ENCODE peak calls at places on chromosomes 1 and 21, in eight cellular contexts. One of them, this sample, is unnamed.

GRCh38 chr1:225458222-225458631 is 30.4 kb upstream of the LBR start:
- DNase-seq in AG09309: no peak
- DNase-seq in mammary epithelial cell: no peak
- DNase-seq in MG63: no peak
- DNase-seq in pancreas: no peak
- DNase-seq in A673: no peak
- DNase-seq in right lobe of liver: no peak
- DNase-seq in GM23338: no peak
- DNase-seq in this sample: no peak

GRCh38 chr1:245537992-245538391 is 383.2 kb downstream of the KIF26B start:
- DNase-seq in AG09309: peak
- DNase-seq in mammary epithelial cell: peak
- DNase-seq in MG63: no peak
- DNase-seq in pancreas: no peak
- DNase-seq in A673: no peak
- DNase-seq in right lobe of liver: no peak
- DNase-seq in GM23338: no peak
- DNase-seq in this sample: no peak

GRCh38 chr1:168843950-168844349 is 114.9 kb upstream of the DPT start:
- DNase-seq in AG09309: no peak
- DNase-seq in mammary epithelial cell: no peak
- DNase-seq in MG63: no peak
- DNase-seq in pancreas: no peak
- DNase-seq in A673: no peak
- DNase-seq in right lobe of liver: no peak
- DNase-seq in GM23338: no peak
- DNase-seq in this sample: no peak

GRCh38 chr1:46991083-46991923 is 32.2 kb upstream of the CYP4X1 start:
- DNase-seq in AG09309: no peak
- DNase-seq in mammary epithelial cell: no peak
- DNase-seq in MG63: no peak
- DNase-seq in pancreas: no peak
- DNase-seq in A673: peak
- DNase-seq in right lobe of liver: no peak
- DNase-seq in GM23338: peak
- DNase-seq in this sample: no peak

GRCh38 chr1:18922319-18922726 is 20.0 kb upstream of the ALDH4A1 start:
- DNase-seq in AG09309: peak
- DNase-seq in mammary epithelial cell: peak
- DNase-seq in MG63: peak
- DNase-seq in pancreas: peak
- DNase-seq in A673: peak
- DNase-seq in right lobe of liver: peak
- DNase-seq in GM23338: no peak
- DNase-seq in this sample: no peak

GRCh38 chr1:203126151-203126865 is 1.2 kb upstream of the ADORA1 start:
- DNase-seq in AG09309: no peak
- DNase-seq in mammary epithelial cell: no peak
- DNase-seq in MG63: no peak
- DNase-seq in pancreas: no peak
- DNase-seq in A673: peak
- DNase-seq in right lobe of liver: no peak
- DNase-seq in GM23338: peak
- DNase-seq in this sample: no peak

GRCh38 chr21:45074048-45074817 is at the start of gene ADARB1:
- DNase-seq in AG09309: no peak
- DNase-seq in mammary epithelial cell: peak
- DNase-seq in MG63: peak
- DNase-seq in pancreas: peak
- DNase-seq in A673: peak
- DNase-seq in right lobe of liver: peak
- DNase-seq in GM23338: peak
- DNase-seq in this sample: peak

GRCh38 chr21:42056996-42057689 is 14.0 kb upstream of the UMODL1 start:
- DNase-seq in AG09309: peak
- DNase-seq in mammary epithelial cell: peak
- DNase-seq in MG63: peak
- DNase-seq in pancreas: peak
- DNase-seq in A673: no peak
- DNase-seq in right lobe of liver: no peak
- DNase-seq in GM23338: peak
- DNase-seq in this sample: no peak

GRCh38 chr1:151993734-151994496 is at the start of gene S100A10:
- DNase-seq in AG09309: no peak
- DNase-seq in mammary epithelial cell: peak
- DNase-seq in MG63: peak
- DNase-seq in pancreas: peak
- DNase-seq in A673: no peak
- DNase-seq in right lobe of liver: peak
- DNase-seq in GM23338: peak
- DNase-seq in this sample: peak

GRCh38 chr21:42002421-42002958 is 7.7 kb downstream of the ZBTB21 start:
- DNase-seq in AG09309: peak
- DNase-seq in mammary epithelial cell: peak
- DNase-seq in MG63: peak
- DNase-seq in pancreas: no peak
- DNase-seq in A673: no peak
- DNase-seq in right lobe of liver: no peak
- DNase-seq in GM23338: no peak
- DNase-seq in this sample: no peak

GRCh38 chr1:19204665-19205266 is 5.3 kb downstream of the UBR4 start:
- DNase-seq in AG09309: no peak
- DNase-seq in mammary epithelial cell: no peak
- DNase-seq in MG63: no peak
- DNase-seq in pancreas: no peak
- DNase-seq in A673: no peak
- DNase-seq in right lobe of liver: no peak
- DNase-seq in GM23338: no peak
- DNase-seq in this sample: no peak

GRCh38 chr1:223504741-223505140 is 111.5 kb downstream of the CCDC185 start:
- DNase-seq in AG09309: peak
- DNase-seq in mammary epithelial cell: peak
- DNase-seq in MG63: peak
- DNase-seq in pancreas: peak
- DNase-seq in A673: peak
- DNase-seq in right lobe of liver: no peak
- DNase-seq in GM23338: no peak
- DNase-seq in this sample: no peak

GRCh38 chr1:29934255-29934654 is 697.9 kb downstream of the PTPRU start:
- DNase-seq in AG09309: no peak
- DNase-seq in mammary epithelial cell: no peak
- DNase-seq in MG63: peak
- DNase-seq in pancreas: no peak
- DNase-seq in A673: no peak
- DNase-seq in right lobe of liver: no peak
- DNase-seq in GM23338: no peak
- DNase-seq in this sample: no peak

GRCh38 chr1:942864-943533 is 16.1 kb downstream of the NOC2L start:
- DNase-seq in AG09309: no peak
- DNase-seq in mammary epithelial cell: no peak
- DNase-seq in MG63: no peak
- DNase-seq in pancreas: no peak
- DNase-seq in A673: peak
- DNase-seq in right lobe of liver: no peak
- DNase-seq in GM23338: no peak
- DNase-seq in this sample: no peak

GRCh38 chr1:45097944-45098343 is 85.9 kb downstream of the UROD start:
- DNase-seq in AG09309: no peak
- DNase-seq in mammary epithelial cell: no peak
- DNase-seq in MG63: no peak
- DNase-seq in pancreas: no peak
- DNase-seq in A673: peak
- DNase-seq in right lobe of liver: no peak
- DNase-seq in GM23338: peak
- DNase-seq in this sample: no peak

GRCh38 chr1:181676269-181676668 is 193.0 kb downstream of the CACNA1E start:
- DNase-seq in AG09309: no peak
- DNase-seq in mammary epithelial cell: peak
- DNase-seq in MG63: peak
- DNase-seq in pancreas: no peak
- DNase-seq in A673: peak
- DNase-seq in right lobe of liver: peak
- DNase-seq in GM23338: peak
- DNase-seq in this sample: no peak

GRCh38 chr21:31457675-31458074 is 113.6 kb upstream of the TIAM1 start:
- DNase-seq in AG09309: no peak
- DNase-seq in mammary epithelial cell: no peak
- DNase-seq in MG63: no peak
- DNase-seq in pancreas: no peak
- DNase-seq in A673: no peak
- DNase-seq in right lobe of liver: no peak
- DNase-seq in GM23338: peak
- DNase-seq in this sample: no peak

GRCh38 chr1:168202941-168203654 is 22.7 kb upstream of the SFT2D2 start:
- DNase-seq in AG09309: peak
- DNase-seq in mammary epithelial cell: peak
- DNase-seq in MG63: no peak
- DNase-seq in pancreas: no peak
- DNase-seq in A673: peak
- DNase-seq in right lobe of liver: no peak
- DNase-seq in GM23338: no peak
- DNase-seq in this sample: no peak

GRCh38 chr1:197768014-197768413 is 7.3 kb downstream of the DENND1B start:
- DNase-seq in AG09309: no peak
- DNase-seq in mammary epithelial cell: no peak
- DNase-seq in MG63: no peak
- DNase-seq in pancreas: no peak
- DNase-seq in A673: no peak
- DNase-seq in right lobe of liver: no peak
- DNase-seq in GM23338: no peak
- DNase-seq in this sample: no peak

GRCh38 chr1:197763307-197763706 is 12.0 kb downstream of the DENND1B start:
- DNase-seq in AG09309: no peak
- DNase-seq in mammary epithelial cell: no peak
- DNase-seq in MG63: no peak
- DNase-seq in pancreas: no peak
- DNase-seq in A673: no peak
- DNase-seq in right lobe of liver: no peak
- DNase-seq in GM23338: no peak
- DNase-seq in this sample: no peak

GRCh38 chr1:197761654-197762053 is 13.6 kb downstream of the DENND1B start:
- DNase-seq in AG09309: no peak
- DNase-seq in mammary epithelial cell: no peak
- DNase-seq in MG63: no peak
- DNase-seq in pancreas: no peak
- DNase-seq in A673: no peak
- DNase-seq in right lobe of liver: no peak
- DNase-seq in GM23338: no peak
- DNase-seq in this sample: no peak

GRCh38 chr1:197763769-197764168 is 11.5 kb downstream of the DENND1B start:
- DNase-seq in AG09309: no peak
- DNase-seq in mammary epithelial cell: no peak
- DNase-seq in MG63: no peak
- DNase-seq in pancreas: no peak
- DNase-seq in A673: no peak
- DNase-seq in right lobe of liver: no peak
- DNase-seq in GM23338: no peak
- DNase-seq in this sample: no peak
- H3K4me3 ChIP-seq in AG09309: no peak
- H3K4me3 ChIP-seq in mammary epithelial cell: no peak
- H3K4me3 ChIP-seq in MG63: no peak
- H3K4me3 ChIP-seq in pancreas: no peak
- H3K4me3 ChIP-seq in A673: no peak
- H3K4me3 ChIP-seq in right lobe of liver: no peak
- H3K4me3 ChIP-seq in GM23338: no peak
- H3K4me3 ChIP-seq in this sample: no peak

DNA sequence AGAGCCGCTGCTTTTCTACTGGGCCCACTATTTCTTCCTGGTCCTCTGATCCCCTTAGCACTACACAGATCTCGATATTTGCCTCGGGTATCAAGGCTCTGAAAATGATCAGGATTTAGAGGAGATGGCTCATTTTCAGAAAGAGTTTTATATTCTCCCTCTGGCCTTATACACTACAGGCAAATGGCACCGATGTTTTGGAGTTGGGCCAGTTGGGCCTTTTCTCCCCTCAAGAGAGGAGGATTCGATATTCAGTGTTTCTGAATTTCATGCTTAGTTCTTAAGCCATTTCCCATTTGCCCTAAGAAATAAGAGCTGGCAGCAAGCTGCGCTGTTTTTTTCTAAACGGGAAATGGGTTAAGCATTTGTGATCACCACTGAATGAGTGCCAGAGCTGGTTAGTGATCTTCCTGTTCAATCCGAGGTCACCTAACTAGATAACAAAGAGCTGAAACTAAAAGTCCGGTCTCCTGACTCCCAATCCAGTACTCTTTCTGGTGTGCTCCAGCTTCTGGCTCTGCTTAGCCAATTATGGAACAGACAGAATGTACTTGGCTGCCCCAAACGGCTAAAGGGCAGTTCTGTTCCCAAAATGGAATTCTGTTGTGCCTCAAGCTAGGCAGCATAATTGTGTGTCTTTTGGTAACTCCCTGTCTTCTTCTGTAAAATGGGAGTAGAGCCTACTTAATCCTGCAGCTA is 1.3 kb upstream of the CPT2 start:
- DNase-seq in AG09309: no peak
- DNase-seq in mammary epithelial cell: no peak
- DNase-seq in MG63: no peak
- DNase-seq in pancreas: no peak
- DNase-seq in A673: no peak
- DNase-seq in right lobe of liver: peak
- DNase-seq in GM23338: no peak
- DNase-seq in this sample: no peak
- H3K4me3 ChIP-seq in AG09309: no peak
- H3K4me3 ChIP-seq in mammary epithelial cell: no peak
- H3K4me3 ChIP-seq in MG63: no peak
- H3K4me3 ChIP-seq in pancreas: no peak
- H3K4me3 ChIP-seq in A673: no peak
- H3K4me3 ChIP-seq in right lobe of liver: no peak
- H3K4me3 ChIP-seq in GM23338: peak
- H3K4me3 ChIP-seq in this sample: no peak

GRCh38 chr1:38875811-38876210 is 2.7 kb upstream of the MYCBP start:
- DNase-seq in AG09309: no peak
- DNase-seq in mammary epithelial cell: no peak
- DNase-seq in MG63: no peak
- DNase-seq in pancreas: no peak
- DNase-seq in A673: no peak
- DNase-seq in right lobe of liver: no peak
- DNase-seq in GM23338: no peak
- DNase-seq in this sample: no peak
- H3K4me3 ChIP-seq in AG09309: no peak
- H3K4me3 ChIP-seq in mammary epithelial cell: no peak
- H3K4me3 ChIP-seq in MG63: no peak
- H3K4me3 ChIP-seq in pancreas: no peak
- H3K4me3 ChIP-seq in A673: no peak
- H3K4me3 ChIP-seq in right lobe of liver: no peak
- H3K4me3 ChIP-seq in GM23338: no peak
- H3K4me3 ChIP-seq in this sample: no peak

DNA sequence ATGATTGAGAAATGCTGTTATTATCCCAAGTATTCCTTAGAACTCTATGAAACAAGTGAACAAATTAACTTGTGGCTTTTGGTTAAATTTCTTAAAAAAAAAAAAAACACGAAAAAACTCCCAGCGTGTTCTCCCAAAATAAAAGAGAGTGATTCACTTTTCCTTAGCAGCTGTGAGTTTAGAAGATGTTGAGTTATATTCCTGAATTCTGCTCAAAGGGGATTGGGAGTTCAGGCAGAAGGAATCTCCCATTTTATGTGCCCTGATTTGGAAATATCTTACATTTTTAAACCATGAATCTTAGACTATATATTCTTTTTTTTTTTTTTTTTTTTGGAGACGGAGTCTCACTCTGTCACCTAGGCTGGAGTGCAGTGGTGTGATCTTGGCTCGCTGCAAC is 34.3 kb downstream of the SMG7 start:
- DNase-seq in AG09309: peak
- DNase-seq in mammary epithelial cell: no peak
- DNase-seq in MG63: no peak
- DNase-seq in pancreas: no peak
- DNase-seq in A673: no peak
- DNase-seq in right lobe of liver: no peak
- DNase-seq in GM23338: no peak
- DNase-seq in this sample: no peak
- H3K4me3 ChIP-seq in AG09309: no peak
- H3K4me3 ChIP-seq in mammary epithelial cell: no peak
- H3K4me3 ChIP-seq in MG63: no peak
- H3K4me3 ChIP-seq in pancreas: no peak
- H3K4me3 ChIP-seq in A673: no peak
- H3K4me3 ChIP-seq in right lobe of liver: no peak
- H3K4me3 ChIP-seq in GM23338: no peak
- H3K4me3 ChIP-seq in this sample: no peak